ENCODE peak calls at places on chromosome 3, in ten cellular contexts. A is adrenal gland, F is MM.1S, G is colonic mucosa, H is mesendoderm, S is body of pancreas, V is upper lobe of right lung, R is stomach, W is ovary, X is SJSA1. I is an unnamed sample.

GRCh38 chr3:111277226-111277625 is 205.6 kb downstream of the NECTIN3 start:
- DNase-seq in W (no peak), R (no peak), A (no peak), F (no peak), S (no peak), H (peak), G (no peak), V (no peak), X (no peak), I (no peak)

GRCh38 chr3:34882764-34883163 is 756.6 kb upstream of the ARPP21 start:
- DNase-seq in F (no peak), W (no peak), G (no peak), X (no peak), H (peak), V (no peak), R (no peak), A (no peak), S (no peak), I (no peak)

GRCh38 chr3:66376568-66376967 is 124.3 kb downstream of the LRIG1 start:
- DNase-seq in G (peak), F (no peak), A (no peak), H (no peak), S (peak), W (no peak), R (no peak), V (no peak), X (no peak), I (no peak)

GRCh38 chr3:25035511-25035910 is 392.6 kb upstream of the RARB start:
- DNase-seq in H (no peak), F (no peak), S (no peak), X (peak), G (no peak), W (no peak), R (no peak), V (no peak), A (no peak), I (no peak)

GRCh38 chr3:191380001-191380400 is 49.7 kb upstream of the UTS2B start:
- DNase-seq in H (no peak), S (no peak), R (no peak), X (no peak), A (no peak), W (no peak), F (no peak), V (no peak), G (no peak), I (no peak)

GRCh38 chr3:124492824-124493223 is 237.4 kb upstream of the UMPS start:
- DNase-seq in F (peak), R (peak), G (peak), H (peak), S (peak), X (peak), V (no peak), W (no peak), A (peak), I (no peak)

GRCh38 chr3:159189994-159190669 is 388.3 kb downstream of the MFSD1 start:
- DNase-seq in F (no peak), S (no peak), X (no peak), G (no peak), A (no peak), H (no peak), R (no peak), V (no peak), W (no peak), I (no peak)

GRCh38 chr3:72183489-72183888 is 398.5 kb upstream of the PROK2 start:
- DNase-seq in R (no peak), S (no peak), V (no peak), H (no peak), X (no peak), W (no peak), A (no peak), G (no peak), F (no peak), I (no peak)

GRCh38 chr3:63975705-63976104 is 47.6 kb downstream of the PSMD6 start:
- DNase-seq in V (no peak), R (no peak), F (no peak), S (peak), W (no peak), H (no peak), G (no peak), A (peak), X (peak), I (peak)

GRCh38 chr3:141797167-141797773 is 34.1 kb downstream of the GRK7 start:
- DNase-seq in W (peak), X (no peak), H (peak), S (peak), V (peak), G (peak), R (peak), F (no peak), A (peak), I (no peak)

GRCh38 chr3:49276475-49277356 is at the start of gene C3orf62:
- DNase-seq in A (peak), V (peak), W (peak), S (peak), R (peak), F (peak), G (peak), H (peak), X (peak), I (peak)

GRCh38 chr3:158775001-158775400 is 26.9 kb upstream of the MFSD1 start:
- DNase-seq in R (no peak), S (no peak), H (no peak), V (no peak), G (no peak), W (no peak), X (no peak), A (no peak), F (no peak), I (no peak)

GRCh38 chr3:181730364-181730763 is 18.6 kb downstream of the SOX2 start:
- DNase-seq in X (no peak), H (no peak), A (no peak), S (no peak), V (no peak), F (no peak), G (no peak), R (no peak), W (no peak), I (no peak)

GRCh38 chr3:159232966-159233365 is 431.1 kb downstream of the MFSD1 start:
- DNase-seq in W (no peak), G (no peak), V (no peak), A (no peak), X (no peak), H (no peak), S (no peak), R (no peak), F (no peak), I (no peak)

DNA sequence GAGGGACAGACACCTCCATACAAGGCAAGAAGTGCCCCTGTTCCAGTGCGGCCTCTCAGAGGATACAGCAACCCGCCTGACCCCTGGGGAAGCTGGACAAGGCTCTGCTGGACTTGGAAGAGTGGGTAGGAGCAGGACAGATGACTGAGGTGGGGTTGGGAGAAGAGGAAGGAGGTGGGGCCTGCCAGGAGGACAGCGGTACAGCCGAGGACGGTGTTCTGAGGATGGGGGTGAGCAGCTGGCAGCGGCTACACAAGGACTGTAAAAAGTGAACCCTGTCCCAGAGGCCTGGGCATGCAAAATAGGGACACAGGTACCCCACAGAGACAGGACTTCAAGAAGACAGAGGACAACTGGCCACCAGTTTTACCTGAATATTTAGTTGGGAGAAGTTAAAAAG is 23.5 kb upstream of the ELP6 start:
- DNase-seq in R (no peak), W (no peak), H (no peak), A (no peak), V (no peak), X (no peak), S (no peak), F (no peak), G (no peak), I (no peak)
- H3K27ac ChIP-seq in R (no peak), W (no peak), H (no peak), A (no peak), V (no peak), X (no peak), S (no peak), F (no peak), G (no peak), I (peak)

GRCh38 chr3:13266651-13267347 is 153.3 kb downstream of the NUP210 start:
- DNase-seq in F (no peak), G (no peak), A (no peak), H (no peak), S (no peak), R (no peak), V (peak), X (no peak), W (no peak), I (no peak)

GRCh38 chr3:13267348-13267659 is 152.8 kb downstream of the NUP210 start:
- DNase-seq in W (no peak), A (no peak), G (no peak), F (no peak), S (no peak), H (no peak), V (no peak), X (no peak), R (no peak), I (no peak)

GRCh38 chr3:13268961-13269391 is 151.1 kb downstream of the NUP210 start:
- DNase-seq in G (no peak), X (no peak), R (no peak), A (no peak), F (no peak), H (no peak), S (no peak), W (no peak), V (peak), I (no peak)

GRCh38 chr3:13268120-13268519 is 152.0 kb downstream of the NUP210 start:
- DNase-seq in W (no peak), X (no peak), H (no peak), S (no peak), A (no peak), G (no peak), R (no peak), V (no peak), F (no peak), I (no peak)

GRCh38 chr3:13269711-13270378 is 150.3 kb downstream of the NUP210 start:
- DNase-seq in X (no peak), G (no peak), S (no peak), H (no peak), A (no peak), R (no peak), F (no peak), V (peak), W (no peak), I (no peak)
- H3K27ac ChIP-seq in X (no peak), G (no peak), S (no peak), H (no peak), A (no peak), R (no peak), F (no peak), V (no peak), W (no peak), I (no peak)

DNA sequence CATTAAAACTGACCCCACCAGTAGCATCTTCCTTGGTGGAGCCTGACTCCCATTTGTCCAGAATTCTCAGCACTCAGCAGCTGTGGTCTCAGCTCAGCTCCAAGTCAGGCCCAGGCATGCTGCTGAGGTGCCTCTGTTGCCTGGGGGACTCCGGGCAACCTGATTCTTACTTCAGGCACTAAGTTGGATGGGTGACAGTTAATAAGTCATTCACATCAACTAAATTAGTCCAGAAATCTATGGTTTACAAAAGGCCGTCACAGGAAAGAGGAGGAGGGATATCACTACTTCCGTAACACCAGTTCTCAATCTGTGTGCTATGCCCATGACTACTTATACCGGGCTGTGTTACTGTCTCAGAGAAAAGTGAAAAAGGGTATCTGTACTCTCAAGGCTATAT is 310.2 kb downstream of the SATB1 start:
- DNase-seq in W (no peak), A (no peak), V (no peak), R (no peak), F (no peak), G (no peak), H (no peak), S (no peak), X (no peak), I (no peak)
- H3K27ac ChIP-seq in W (no peak), A (no peak), V (no peak), R (no peak), F (no peak), G (no peak), H (no peak), S (no peak), X (no peak), I (no peak)

DNA sequence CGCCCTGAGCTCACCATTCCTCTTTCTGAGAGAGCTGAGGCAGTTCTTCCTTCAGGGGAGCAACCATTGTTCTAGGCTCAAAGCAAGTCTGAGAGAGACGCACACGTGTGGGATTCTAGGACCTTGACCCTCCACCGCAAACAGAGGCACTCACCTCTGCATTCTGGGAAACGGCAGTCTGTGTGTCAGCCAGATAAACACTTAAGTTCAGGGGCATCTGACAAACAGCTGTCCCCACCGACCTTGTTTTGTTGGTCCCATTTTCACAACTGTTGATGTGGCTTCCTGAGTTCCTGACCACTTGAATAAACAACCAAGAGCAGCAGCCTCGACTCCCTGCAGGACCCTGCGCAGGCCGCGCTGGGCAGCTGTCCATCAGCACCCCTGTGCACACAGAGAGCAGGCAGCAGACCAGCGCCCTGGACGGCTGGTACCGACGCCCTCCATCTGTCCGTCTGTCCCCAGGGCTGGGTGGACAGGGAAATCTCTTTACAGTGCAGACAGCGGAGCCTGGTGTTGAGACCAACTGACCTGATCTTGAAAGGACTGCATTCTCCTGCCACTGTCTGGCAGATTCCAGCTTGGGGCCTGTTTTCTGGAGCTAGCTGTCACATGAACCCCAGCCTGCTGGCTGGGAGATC is 64.1 kb downstream of the FAM43A start:
- DNase-seq in F (no peak), X (no peak), W (no peak), V (no peak), R (no peak), A (no peak), H (no peak), G (no peak), S (no peak), I (peak)
- H3K27ac ChIP-seq in F (no peak), X (no peak), W (no peak), V (no peak), R (no peak), A (no peak), H (no peak), G (no peak), S (no peak), I (no peak)

I was measured in substantia nigra.